ENCODE peak calls at places on chromosomes 5 and 9, in ten cellular contexts. One of them, this sample, is unnamed.

GRCh38 chr5:61658592-61659008 is 326.5 kb downstream of the ZSWIM6 start:
- DNase-seq in DMS53: peak; percentile 88
- DNase-seq in HuH-7.5: peak; percentile 57
- DNase-seq in cardiac fibroblast: peak; percentile 84
- DNase-seq in heart left ventricle: peak; percentile 82
- DNase-seq in HCEC 1CT: peak; percentile 56
- DNase-seq in GM23338: peak; percentile 94
- DNase-seq in HEK293T: peak; percentile 84
- DNase-seq in occipital lobe: peak; percentile 38
- DNase-seq in activated CD8-positive, alpha-beta T cell treated with anti-CD3 and anti-CD28 coated beads for 36 hours: peak; percentile 87
- DNase-seq in this sample: peak; percentile 74

GRCh38 chr9:83013261-83013610 is 49.7 kb downstream of the RASEF start:
- DNase-seq in DMS53: peak; percentile 68
- DNase-seq in HuH-7.5: no peak
- DNase-seq in cardiac fibroblast: no peak
- DNase-seq in heart left ventricle: no peak
- DNase-seq in HCEC 1CT: peak; percentile 65
- DNase-seq in GM23338: peak; percentile 28
- DNase-seq in HEK293T: no peak
- DNase-seq in occipital lobe: no peak
- DNase-seq in activated CD8-positive, alpha-beta T cell treated with anti-CD3 and anti-CD28 coated beads for 36 hours: no peak
- DNase-seq in this sample: peak; percentile 22

GRCh38 chr5:127228540-127229184 is 61.9 kb upstream of the MEGF10 start:
- DNase-seq in DMS53: peak; percentile 96
- DNase-seq in HuH-7.5: peak; percentile 34
- DNase-seq in cardiac fibroblast: no peak
- DNase-seq in heart left ventricle: no peak
- DNase-seq in HCEC 1CT: no peak
- DNase-seq in GM23338: peak; percentile 52
- DNase-seq in HEK293T: no peak
- DNase-seq in occipital lobe: no peak
- DNase-seq in activated CD8-positive, alpha-beta T cell treated with anti-CD3 and anti-CD28 coated beads for 36 hours: peak; percentile 2
- DNase-seq in this sample: peak; percentile 2

GRCh38 chr5:123809594-123810172 is 297.7 kb downstream of the CSNK1G3 start:
- DNase-seq in DMS53: peak; percentile 46
- DNase-seq in HuH-7.5: no peak
- DNase-seq in cardiac fibroblast: no peak
- DNase-seq in heart left ventricle: no peak
- DNase-seq in HCEC 1CT: no peak
- DNase-seq in GM23338: no peak
- DNase-seq in HEK293T: peak; percentile 21
- DNase-seq in occipital lobe: no peak
- DNase-seq in activated CD8-positive, alpha-beta T cell treated with anti-CD3 and anti-CD28 coated beads for 36 hours: no peak
- DNase-seq in this sample: no peak

GRCh38 chr5:132877938-132878337 is 4.5 kb downstream of the LEAP2 start:
- DNase-seq in DMS53: peak; percentile 22
- DNase-seq in HuH-7.5: no peak
- DNase-seq in cardiac fibroblast: peak; percentile 44
- DNase-seq in heart left ventricle: peak; percentile 57
- DNase-seq in HCEC 1CT: no peak
- DNase-seq in GM23338: no peak
- DNase-seq in HEK293T: peak; percentile 23
- DNase-seq in occipital lobe: no peak
- DNase-seq in activated CD8-positive, alpha-beta T cell treated with anti-CD3 and anti-CD28 coated beads for 36 hours: no peak
- DNase-seq in this sample: no peak

GRCh38 chr9:93903886-93904648 is 51.1 kb downstream of the BARX1 start:
- DNase-seq in DMS53: no peak
- DNase-seq in HuH-7.5: no peak
- DNase-seq in cardiac fibroblast: no peak
- DNase-seq in heart left ventricle: no peak
- DNase-seq in HCEC 1CT: no peak
- DNase-seq in GM23338: no peak
- DNase-seq in HEK293T: no peak
- DNase-seq in occipital lobe: no peak
- DNase-seq in activated CD8-positive, alpha-beta T cell treated with anti-CD3 and anti-CD28 coated beads for 36 hours: no peak
- DNase-seq in this sample: no peak

GRCh38 chr5:115583474-115583873 is 18.8 kb downstream of the TICAM2 start:
- DNase-seq in DMS53: no peak
- DNase-seq in HuH-7.5: no peak
- DNase-seq in cardiac fibroblast: peak; percentile 83
- DNase-seq in heart left ventricle: no peak
- DNase-seq in HCEC 1CT: peak; percentile 90
- DNase-seq in GM23338: peak; percentile 13
- DNase-seq in HEK293T: no peak
- DNase-seq in occipital lobe: no peak
- DNase-seq in activated CD8-positive, alpha-beta T cell treated with anti-CD3 and anti-CD28 coated beads for 36 hours: no peak
- DNase-seq in this sample: peak; percentile 90

GRCh38 chr5:60810036-60810435 is 34.0 kb downstream of the ELOVL7 start:
- DNase-seq in DMS53: no peak
- DNase-seq in HuH-7.5: no peak
- DNase-seq in cardiac fibroblast: no peak
- DNase-seq in heart left ventricle: no peak
- DNase-seq in HCEC 1CT: no peak
- DNase-seq in GM23338: no peak
- DNase-seq in HEK293T: no peak
- DNase-seq in occipital lobe: no peak
- DNase-seq in activated CD8-positive, alpha-beta T cell treated with anti-CD3 and anti-CD28 coated beads for 36 hours: no peak
- DNase-seq in this sample: no peak

GRCh38 chr5:173736923-173737412 is 120.5 kb upstream of the BOD1 start:
- DNase-seq in DMS53: peak; percentile 94
- DNase-seq in HuH-7.5: no peak
- DNase-seq in cardiac fibroblast: no peak
- DNase-seq in heart left ventricle: no peak
- DNase-seq in HCEC 1CT: no peak
- DNase-seq in GM23338: no peak
- DNase-seq in HEK293T: no peak
- DNase-seq in occipital lobe: no peak
- DNase-seq in activated CD8-positive, alpha-beta T cell treated with anti-CD3 and anti-CD28 coated beads for 36 hours: no peak
- DNase-seq in this sample: no peak

GRCh38 chr9:38263534-38263933 is 129.0 kb upstream of the ALDH1B1 start:
- DNase-seq in DMS53: peak; percentile 58
- DNase-seq in HuH-7.5: no peak
- DNase-seq in cardiac fibroblast: peak; percentile 60
- DNase-seq in heart left ventricle: no peak
- DNase-seq in HCEC 1CT: peak; percentile 31
- DNase-seq in GM23338: peak; percentile 48
- DNase-seq in HEK293T: no peak
- DNase-seq in occipital lobe: no peak
- DNase-seq in activated CD8-positive, alpha-beta T cell treated with anti-CD3 and anti-CD28 coated beads for 36 hours: no peak
- DNase-seq in this sample: peak; percentile 27

GRCh38 chr9:111975709-111976108 is 79.1 kb downstream of the UGCG start:
- DNase-seq in DMS53: peak; percentile 81
- DNase-seq in HuH-7.5: no peak
- DNase-seq in cardiac fibroblast: no peak
- DNase-seq in heart left ventricle: peak; percentile 22
- DNase-seq in HCEC 1CT: peak; percentile 20
- DNase-seq in GM23338: peak; percentile 62
- DNase-seq in HEK293T: no peak
- DNase-seq in occipital lobe: no peak
- DNase-seq in activated CD8-positive, alpha-beta T cell treated with anti-CD3 and anti-CD28 coated beads for 36 hours: peak; percentile 38
- DNase-seq in this sample: no peak

GRCh38 chr5:17431272-17432050 is 66.6 kb upstream of the TAF11L2 start:
- DNase-seq in DMS53: no peak
- DNase-seq in HuH-7.5: no peak
- DNase-seq in cardiac fibroblast: no peak
- DNase-seq in heart left ventricle: no peak
- DNase-seq in HCEC 1CT: no peak
- DNase-seq in GM23338: no peak
- DNase-seq in HEK293T: no peak
- DNase-seq in occipital lobe: no peak
- DNase-seq in activated CD8-positive, alpha-beta T cell treated with anti-CD3 and anti-CD28 coated beads for 36 hours: no peak
- DNase-seq in this sample: no peak

GRCh38 chr5:127425037-127425436 is 92.4 kb upstream of the PRRC1 start:
- DNase-seq in DMS53: no peak
- DNase-seq in HuH-7.5: no peak
- DNase-seq in cardiac fibroblast: no peak
- DNase-seq in heart left ventricle: no peak
- DNase-seq in HCEC 1CT: no peak
- DNase-seq in GM23338: no peak
- DNase-seq in HEK293T: no peak
- DNase-seq in occipital lobe: no peak
- DNase-seq in activated CD8-positive, alpha-beta T cell treated with anti-CD3 and anti-CD28 coated beads for 36 hours: no peak
- DNase-seq in this sample: no peak

GRCh38 chr5:72554897-72555296 is 47.7 kb upstream of the ZNF366 start:
- DNase-seq in DMS53: no peak
- DNase-seq in HuH-7.5: no peak
- DNase-seq in cardiac fibroblast: no peak
- DNase-seq in heart left ventricle: no peak
- DNase-seq in HCEC 1CT: no peak
- DNase-seq in GM23338: no peak
- DNase-seq in HEK293T: no peak
- DNase-seq in occipital lobe: no peak
- DNase-seq in activated CD8-positive, alpha-beta T cell treated with anti-CD3 and anti-CD28 coated beads for 36 hours: no peak
- DNase-seq in this sample: no peak

GRCh38 chr5:113569396-113569795 is 55.9 kb downstream of the YTHDC2 start:
- DNase-seq in DMS53: no peak
- DNase-seq in HuH-7.5: no peak
- DNase-seq in cardiac fibroblast: no peak
- DNase-seq in heart left ventricle: no peak
- DNase-seq in HCEC 1CT: no peak
- DNase-seq in GM23338: no peak
- DNase-seq in HEK293T: no peak
- DNase-seq in occipital lobe: no peak
- DNase-seq in activated CD8-positive, alpha-beta T cell treated with anti-CD3 and anti-CD28 coated beads for 36 hours: no peak
- DNase-seq in this sample: no peak

GRCh38 chr5:43104102-43104501 is 16.6 kb upstream of the ZNF131 start:
- DNase-seq in DMS53: no peak
- DNase-seq in HuH-7.5: no peak
- DNase-seq in cardiac fibroblast: no peak
- DNase-seq in heart left ventricle: no peak
- DNase-seq in HCEC 1CT: no peak
- DNase-seq in GM23338: no peak
- DNase-seq in HEK293T: no peak
- DNase-seq in occipital lobe: no peak
- DNase-seq in activated CD8-positive, alpha-beta T cell treated with anti-CD3 and anti-CD28 coated beads for 36 hours: no peak
- DNase-seq in this sample: no peak

GRCh38 chr9:129023036-129023907 is 4.9 kb downstream of the SH3GLB2 start:
- DNase-seq in DMS53: no peak
- DNase-seq in HuH-7.5: no peak
- DNase-seq in cardiac fibroblast: peak; percentile 74
- DNase-seq in heart left ventricle: no peak
- DNase-seq in HCEC 1CT: peak; percentile 87
- DNase-seq in GM23338: no peak
- DNase-seq in HEK293T: peak; percentile 66
- DNase-seq in occipital lobe: no peak
- DNase-seq in activated CD8-positive, alpha-beta T cell treated with anti-CD3 and anti-CD28 coated beads for 36 hours: no peak
- DNase-seq in this sample: peak; percentile 84

GRCh38 chr5:131595088-131596033 is 39.7 kb downstream of the RAPGEF6 start:
- DNase-seq in DMS53: no peak
- DNase-seq in HuH-7.5: no peak
- DNase-seq in cardiac fibroblast: no peak
- DNase-seq in heart left ventricle: no peak
- DNase-seq in HCEC 1CT: no peak
- DNase-seq in GM23338: no peak
- DNase-seq in HEK293T: no peak
- DNase-seq in occipital lobe: no peak
- DNase-seq in activated CD8-positive, alpha-beta T cell treated with anti-CD3 and anti-CD28 coated beads for 36 hours: peak; percentile 32
- DNase-seq in this sample: no peak

GRCh38 chr5:87074934-87075541 is 192.6 kb upstream of the RASA1 start:
- DNase-seq in DMS53: peak; percentile 79
- DNase-seq in HuH-7.5: no peak
- DNase-seq in cardiac fibroblast: no peak
- DNase-seq in heart left ventricle: no peak
- DNase-seq in HCEC 1CT: no peak
- DNase-seq in GM23338: no peak
- DNase-seq in HEK293T: no peak
- DNase-seq in occipital lobe: no peak
- DNase-seq in activated CD8-positive, alpha-beta T cell treated with anti-CD3 and anti-CD28 coated beads for 36 hours: peak; percentile 49
- DNase-seq in this sample: no peak

GRCh38 chr5:55226934-55227737 is at the start of gene MCIDAS:
- DNase-seq in DMS53: peak; percentile 87
- DNase-seq in HuH-7.5: peak; percentile 77
- DNase-seq in cardiac fibroblast: no peak
- DNase-seq in heart left ventricle: no peak
- DNase-seq in HCEC 1CT: peak; percentile 15
- DNase-seq in GM23338: peak; percentile 89
- DNase-seq in HEK293T: peak; percentile 84
- DNase-seq in occipital lobe: no peak
- DNase-seq in activated CD8-positive, alpha-beta T cell treated with anti-CD3 and anti-CD28 coated beads for 36 hours: peak; percentile 84
- DNase-seq in this sample: no peak

GRCh38 chr5:79705632-79706031 is 16.0 kb downstream of the CMYA5 start:
- DNase-seq in DMS53: no peak
- DNase-seq in HuH-7.5: no peak
- DNase-seq in cardiac fibroblast: no peak
- DNase-seq in heart left ventricle: no peak
- DNase-seq in HCEC 1CT: no peak
- DNase-seq in GM23338: no peak
- DNase-seq in HEK293T: no peak
- DNase-seq in occipital lobe: no peak
- DNase-seq in activated CD8-positive, alpha-beta T cell treated with anti-CD3 and anti-CD28 coated beads for 36 hours: no peak
- DNase-seq in this sample: no peak

GRCh38 chr5:135843571-135844337 is 9.3 kb downstream of the SLC25A48 start:
- DNase-seq in DMS53: no peak
- DNase-seq in HuH-7.5: no peak
- DNase-seq in cardiac fibroblast: no peak
- DNase-seq in heart left ventricle: no peak
- DNase-seq in HCEC 1CT: no peak
- DNase-seq in GM23338: no peak
- DNase-seq in HEK293T: no peak
- DNase-seq in occipital lobe: peak; percentile 72
- DNase-seq in activated CD8-positive, alpha-beta T cell treated with anti-CD3 and anti-CD28 coated beads for 36 hours: no peak
- DNase-seq in this sample: no peak

GRCh38 chr5:178388381-178389030 is 155.9 kb upstream of the PHYKPL start:
- DNase-seq in DMS53: no peak
- DNase-seq in HuH-7.5: no peak
- DNase-seq in cardiac fibroblast: peak; percentile 49
- DNase-seq in heart left ventricle: peak; percentile 35
- DNase-seq in HCEC 1CT: no peak
- DNase-seq in GM23338: no peak
- DNase-seq in HEK293T: no peak
- DNase-seq in occipital lobe: no peak
- DNase-seq in activated CD8-positive, alpha-beta T cell treated with anti-CD3 and anti-CD28 coated beads for 36 hours: no peak
- DNase-seq in this sample: peak; percentile 94

GRCh38 chr9:104386425-104387069 is 117.5 kb upstream of the OR13F1 start:
- DNase-seq in DMS53: peak; percentile 71
- DNase-seq in HuH-7.5: peak; percentile 12
- DNase-seq in cardiac fibroblast: peak; percentile 61
- DNase-seq in heart left ventricle: no peak
- DNase-seq in HCEC 1CT: peak; percentile 39
- DNase-seq in GM23338: peak; percentile 71
- DNase-seq in HEK293T: peak; percentile 30
- DNase-seq in occipital lobe: no peak
- DNase-seq in activated CD8-positive, alpha-beta T cell treated with anti-CD3 and anti-CD28 coated beads for 36 hours: no peak
- DNase-seq in this sample: peak; percentile 15

GRCh38 chr5:73558950-73559349 is 6.5 kb downstream of the ANKRA2 start:
- DNase-seq in DMS53: peak; percentile 53
- DNase-seq in HuH-7.5: no peak
- DNase-seq in cardiac fibroblast: no peak
- DNase-seq in heart left ventricle: no peak
- DNase-seq in HCEC 1CT: peak; percentile 36
- DNase-seq in GM23338: no peak
- DNase-seq in HEK293T: no peak
- DNase-seq in occipital lobe: no peak
- DNase-seq in activated CD8-positive, alpha-beta T cell treated with anti-CD3 and anti-CD28 coated beads for 36 hours: no peak
- DNase-seq in this sample: no peak

GRCh38 chr9:97900103-97900737 is 22.1 kb downstream of the TRMO start:
- DNase-seq in DMS53: no peak
- DNase-seq in HuH-7.5: no peak
- DNase-seq in cardiac fibroblast: peak; percentile 80
- DNase-seq in heart left ventricle: no peak
- DNase-seq in HCEC 1CT: peak; percentile 23
- DNase-seq in GM23338: no peak
- DNase-seq in HEK293T: no peak
- DNase-seq in occipital lobe: no peak
- DNase-seq in activated CD8-positive, alpha-beta T cell treated with anti-CD3 and anti-CD28 coated beads for 36 hours: no peak
- DNase-seq in this sample: no peak

GRCh38 chr5:63262191-63262981 is 683.8 kb downstream of the LRRC70 start:
- DNase-seq in DMS53: no peak
- DNase-seq in HuH-7.5: no peak
- DNase-seq in cardiac fibroblast: peak; percentile 84
- DNase-seq in heart left ventricle: no peak
- DNase-seq in HCEC 1CT: peak; percentile 45
- DNase-seq in GM23338: no peak
- DNase-seq in HEK293T: no peak
- DNase-seq in occipital lobe: no peak
- DNase-seq in activated CD8-positive, alpha-beta T cell treated with anti-CD3 and anti-CD28 coated beads for 36 hours: no peak
- DNase-seq in this sample: no peak

GRCh38 chr5:161530700-161531099 is 15.8 kb downstream of the GABRB2 start:
- DNase-seq in DMS53: peak; percentile 84
- DNase-seq in HuH-7.5: no peak
- DNase-seq in cardiac fibroblast: no peak
- DNase-seq in heart left ventricle: no peak
- DNase-seq in HCEC 1CT: no peak
- DNase-seq in GM23338: no peak
- DNase-seq in HEK293T: no peak
- DNase-seq in occipital lobe: peak; percentile 14
- DNase-seq in activated CD8-positive, alpha-beta T cell treated with anti-CD3 and anti-CD28 coated beads for 36 hours: no peak
- DNase-seq in this sample: no peak

This sample was measured in AG08395.